ENCODE peak calls at places on chromosomes 13 and 19, in eight cellular contexts. M is HFF-Myc, P is lower leg skin, I is psoas muscle, N is A549, D is mammary epithelial cell, O is RWPE2, R is suprapubic skin. S is an unnamed sample.

GRCh38 chr19:4057913-4058695 is 8.6 kb downstream of the ZBTB7A start:
- DNase-seq in M (peak), P (peak), I (peak), N (peak), D (peak), O (peak), R (peak), S (no peak)

GRCh38 chr13:29077051-29077813 is 257.1 kb downstream of the MTUS2 start:
- DNase-seq in M (no peak), P (no peak), I (no peak), N (no peak), D (no peak), O (no peak), R (no peak), S (no peak)

GRCh38 chr13:48000559-48001126 is 430 bp downstream of the SUCLA2 start:
- DNase-seq in M (no peak), P (no peak), I (no peak), N (peak), D (peak), O (no peak), R (no peak), S (peak)

GRCh38 chr13:108346376-108346775 is 76.9 kb downstream of the TNFSF13B start:
- DNase-seq in M (no peak), P (no peak), I (no peak), N (no peak), D (no peak), O (no peak), R (no peak), S (no peak)

GRCh38 chr19:35211545-35212230 is 16.9 kb downstream of the FAM187B start:
- DNase-seq in M (no peak), P (peak), I (peak), N (no peak), D (no peak), O (no peak), R (peak), S (no peak)

GRCh38 chr13:21759911-21760310 is 89.0 kb downstream of the FGF9 start:
- DNase-seq in M (no peak), P (no peak), I (no peak), N (no peak), D (no peak), O (no peak), R (no peak), S (no peak)

GRCh38 chr19:35266904-35267817 is 1.6 kb upstream of the USF2 start:
- DNase-seq in M (no peak), P (peak), I (peak), N (peak), D (no peak), O (peak), R (peak), S (peak)

GRCh38 chr19:47511128-47511517 is 3.7 kb downstream of the NAPA start:
- DNase-seq in M (no peak), P (no peak), I (peak), N (no peak), D (no peak), O (no peak), R (no peak), S (no peak)

GRCh38 chr13:34805347-34805746 is 136.7 kb upstream of the NBEA start:
- DNase-seq in M (no peak), P (no peak), I (no peak), N (no peak), D (no peak), O (no peak), R (no peak), S (no peak)

GRCh38 chr19:55146078-55146647 is 2.8 kb downstream of the TNNT1 start:
- DNase-seq in M (no peak), P (no peak), I (no peak), N (peak), D (peak), O (no peak), R (no peak), S (no peak)

GRCh38 chr13:32905864-32906180 is 110.4 kb upstream of the KL start:
- DNase-seq in M (no peak), P (no peak), I (no peak), N (no peak), D (no peak), O (no peak), R (no peak), S (no peak)

GRCh38 chr19:40908981-40909380 is 26.9 kb upstream of the CYP2A7 start:
- DNase-seq in M (no peak), P (no peak), I (no peak), N (no peak), D (no peak), O (no peak), R (no peak), S (no peak)

GRCh38 chr19:50147462-50148423 is 15.3 kb downstream of the IZUMO2 start:
- DNase-seq in M (peak), P (peak), I (peak), N (peak), D (peak), O (peak), R (peak), S (peak)

GRCh38 chr19:50678323-50678722 is 29.1 kb downstream of the C19orf81 start:
- DNase-seq in M (no peak), P (no peak), I (no peak), N (no peak), D (no peak), O (no peak), R (no peak), S (no peak)

GRCh38 chr13:36543671-36544070 is 111.4 kb downstream of the CCNA1 start:
- DNase-seq in M (no peak), P (no peak), I (no peak), N (no peak), D (no peak), O (no peak), R (no peak), S (no peak)

GRCh38 chr13:38766799-38767198 is 79.9 kb downstream of the FREM2 start:
- DNase-seq in M (no peak), P (no peak), I (no peak), N (no peak), D (peak), O (no peak), R (no peak), S (no peak)

GRCh38 chr13:75508002-75508548 is 26.1 kb upstream of the TBC1D4 start:
- DNase-seq in M (no peak), P (no peak), I (no peak), N (no peak), D (no peak), O (no peak), R (no peak), S (no peak)

GRCh38 chr13:32267836-32268439 is 47.2 kb downstream of the ZAR1L start:
- DNase-seq in M (no peak), P (no peak), I (no peak), N (no peak), D (peak), O (no peak), R (no peak), S (no peak)

GRCh38 chr13:95301947-95302386 is 716 bp upstream of the ABCC4 start:
- DNase-seq in M (no peak), P (no peak), I (no peak), N (no peak), D (no peak), O (no peak), R (no peak), S (no peak)

GRCh38 chr19:29117926-29118325 is 95.0 kb downstream of the UQCRFS1 start:
- DNase-seq in M (no peak), P (no peak), I (no peak), N (no peak), D (no peak), O (no peak), R (no peak), S (no peak)

GRCh38 chr13:37138169-37138568 is 32.7 kb upstream of the CSNK1A1L start:
- DNase-seq in M (no peak), P (no peak), I (no peak), N (peak), D (peak), O (no peak), R (no peak), S (no peak)

GRCh38 chr13:26585136-26585535 is 27.7 kb downstream of the WASF3 start:
- DNase-seq in M (no peak), P (no peak), I (no peak), N (no peak), D (no peak), O (no peak), R (no peak), S (no peak)

GRCh38 chr13:112638157-112638750 is 50.3 kb upstream of the TUBGCP3 start:
- DNase-seq in M (no peak), P (no peak), I (no peak), N (no peak), D (no peak), O (no peak), R (no peak), S (no peak)

GRCh38 chr19:1817553-1818179 is 5.6 kb upstream of the ATP8B3 start:
- DNase-seq in M (no peak), P (no peak), I (no peak), N (no peak), D (no peak), O (no peak), R (no peak), S (no peak)

GRCh38 chr19:1814833-1815604 is 2.9 kb upstream of the ATP8B3 start:
- DNase-seq in M (no peak), P (no peak), I (no peak), N (no peak), D (no peak), O (no peak), R (no peak), S (no peak)

GRCh38 chr19:1818549-1819195 is 6.6 kb upstream of the ATP8B3 start:
- DNase-seq in M (no peak), P (no peak), I (no peak), N (no peak), D (no peak), O (no peak), R (no peak), S (no peak)

GRCh38 chr19:1815605-1816529 is 3.8 kb upstream of the ATP8B3 start:
- DNase-seq in M (no peak), P (no peak), I (no peak), N (no peak), D (no peak), O (no peak), R (no peak), S (no peak)

GRCh38 chr19:1816530-1817298 is 4.6 kb upstream of the ATP8B3 start:
- DNase-seq in M (no peak), P (no peak), I (no peak), N (no peak), D (no peak), O (no peak), R (no peak), S (no peak)
- TF ChIP-seq CTCF in M (no peak), P (no peak), I (no peak), N (no peak), D (no peak), O (no peak), R (no peak), S (no peak)

GRCh38 chr19:12496480-12496879 is 11.9 kb upstream of the ZNF709 start:
- DNase-seq in M (no peak), P (no peak), I (no peak), N (no peak), D (no peak), O (no peak), R (no peak), S (no peak)

GRCh38 chr19:12494260-12494860 is 9.7 kb upstream of the ZNF709 start:
- DNase-seq in M (no peak), P (no peak), I (no peak), N (no peak), D (no peak), O (no peak), R (no peak), S (no peak)

GRCh38 chr19:12497032-12497431 is 12.4 kb upstream of the ZNF709 start:
- DNase-seq in M (no peak), P (no peak), I (no peak), N (no peak), D (no peak), O (no peak), R (no peak), S (no peak)

DNA sequence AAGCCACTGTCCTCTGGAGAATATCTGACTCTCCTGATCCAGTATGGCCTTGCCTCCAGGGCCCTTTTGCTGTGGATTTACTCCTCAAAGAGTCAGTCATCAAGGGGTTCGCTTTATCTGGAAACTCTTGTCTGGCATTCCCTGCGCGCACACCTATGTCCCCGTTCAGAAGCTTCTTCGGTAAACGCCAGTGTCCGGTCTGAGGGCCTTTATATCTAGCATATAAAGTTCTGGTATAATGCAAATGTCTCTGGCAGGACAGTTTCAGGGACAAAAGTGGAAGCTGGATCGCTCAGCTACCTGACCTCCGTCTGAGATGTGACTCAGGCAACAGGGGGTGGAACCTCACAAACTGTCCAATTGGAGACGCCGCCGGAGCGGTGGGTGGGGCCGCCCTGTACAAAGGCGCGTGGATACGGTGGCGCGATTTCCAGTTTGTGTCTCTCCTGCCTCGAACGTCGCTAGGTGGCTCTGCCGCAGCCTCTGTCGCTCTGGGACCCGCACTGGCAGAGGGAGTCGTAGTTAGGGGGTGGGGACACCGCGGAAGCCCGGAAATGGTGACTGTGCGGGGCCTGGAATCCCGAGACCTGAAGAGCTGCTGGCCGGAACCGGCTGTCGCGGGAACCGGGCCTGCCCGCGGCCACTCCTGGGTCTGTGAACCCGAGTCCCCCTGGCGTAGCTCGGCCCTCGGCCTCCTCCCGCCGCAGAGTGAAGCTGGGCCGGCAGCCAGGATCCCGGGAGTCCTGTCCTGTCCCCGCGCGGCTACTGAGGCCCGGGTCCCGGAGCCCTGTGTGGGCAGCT is 10.6 kb upstream of the ZNF709 start:
- DNase-seq in M (peak), P (peak), I (peak), N (peak), D (peak), O (peak), R (peak), S (peak)
- TF ChIP-seq CTCF in M (peak), P (no peak), I (peak), N (no peak), D (no peak), O (peak), R (peak), S (no peak)

GRCh38 chr13:23175920-23176319 is 4.9 kb upstream of the SGCG start:
- DNase-seq in M (no peak), P (no peak), I (no peak), N (no peak), D (no peak), O (no peak), R (no peak), S (no peak)
- TF ChIP-seq CTCF in M (no peak), P (no peak), I (peak), N (peak), D (peak), O (peak), R (no peak), S (peak)

GRCh38 chr13:72781461-72782439 is at the start of the genes DIS3 and PIBF1:
- DNase-seq in M (peak), P (peak), I (peak), N (peak), D (peak), O (peak), R (peak), S (peak)
- TF ChIP-seq CTCF in M (no peak), P (no peak), I (no peak), N (no peak), D (no peak), O (no peak), R (no peak), S (no peak)

DNA sequence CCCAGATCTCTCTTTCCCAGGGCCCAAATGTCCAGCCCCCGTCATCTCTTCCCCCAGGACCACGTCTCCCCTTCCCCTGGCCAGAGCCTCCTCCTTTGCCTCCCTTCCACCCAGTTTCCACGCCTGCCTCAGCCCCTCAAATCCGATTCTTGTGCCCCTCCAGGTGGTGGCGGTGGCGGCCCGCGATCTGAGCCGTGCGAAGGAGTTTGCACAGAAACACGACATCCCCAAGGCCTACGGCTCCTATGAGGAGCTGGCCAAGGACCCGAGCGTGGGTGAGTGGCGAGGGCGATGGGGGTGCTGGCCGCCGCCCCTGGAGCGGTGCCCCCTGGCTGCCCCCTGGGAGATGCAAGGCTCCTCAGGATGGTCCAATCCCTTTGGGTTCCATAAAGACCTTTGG is 1.3 kb downstream of the DHDH start:
- DNase-seq in M (no peak), P (no peak), I (no peak), N (no peak), D (no peak), O (no peak), R (no peak), S (no peak)
- TF ChIP-seq CTCF in M (no peak), P (no peak), I (no peak), N (no peak), D (no peak), O (no peak), R (no peak), S (no peak)

DNA sequence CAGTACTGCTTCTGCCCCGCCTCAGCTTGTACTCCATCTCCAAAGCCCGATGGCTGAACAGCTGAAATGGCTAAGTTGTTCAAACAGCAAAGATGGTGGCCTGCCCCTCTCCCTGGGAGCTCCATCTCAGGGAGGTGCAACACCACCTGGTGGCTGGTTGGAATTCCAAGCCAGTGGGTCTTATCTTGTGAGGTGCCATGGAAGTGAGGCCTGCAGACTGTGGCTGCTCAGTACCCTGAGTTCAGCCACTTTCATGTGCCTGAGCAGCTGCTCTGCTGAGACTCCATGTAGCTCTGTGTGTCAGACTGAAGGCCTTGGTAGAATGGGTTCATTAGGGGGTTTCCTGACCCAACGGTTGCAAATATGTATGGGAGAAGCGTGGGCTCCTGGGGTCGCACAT is 67.3 kb upstream of the SPRY2 start:
- DNase-seq in M (no peak), P (no peak), I (no peak), N (peak), D (no peak), O (no peak), R (no peak), S (no peak)
- TF ChIP-seq CTCF in M (no peak), P (no peak), I (no peak), N (no peak), D (peak), O (no peak), R (no peak), S (no peak)

GRCh38 chr19:53808710-53809125 is 15.4 kb downstream of the NLRP12 start:
- DNase-seq in M (peak), P (no peak), I (no peak), N (peak), D (peak), O (no peak), R (no peak), S (no peak)
- TF ChIP-seq CTCF in M (peak), P (no peak), I (no peak), N (peak), D (peak), O (peak), R (no peak), S (peak)

GRCh38 chr19:45767410-45767880 is 1.6 kb downstream of the SIX5 start:
- DNase-seq in M (no peak), P (peak), I (peak), N (peak), D (peak), O (no peak), R (peak), S (peak)
- TF ChIP-seq CTCF in M (no peak), P (no peak), I (no peak), N (no peak), D (no peak), O (no peak), R (no peak), S (no peak)

GRCh38 chr19:37317403-37318209 is 53.3 kb upstream of the ZNF527 start:
- DNase-seq in M (peak), P (peak), I (peak), N (peak), D (peak), O (peak), R (peak), S (peak)
- TF ChIP-seq CTCF in M (no peak), P (no peak), I (peak), N (peak), D (no peak), O (peak), R (peak), S (no peak)

GRCh38 chr19:42249149-42249750 is 5.7 kb downstream of the ERF start:
- DNase-seq in M (no peak), P (no peak), I (no peak), N (no peak), D (no peak), O (no peak), R (peak), S (no peak)

GRCh38 chr19:42250249-42250665 is 4.7 kb downstream of the ERF start:
- DNase-seq in M (no peak), P (peak), I (peak), N (no peak), D (no peak), O (no peak), R (peak), S (no peak)

GRCh38 chr19:42249769-42250168 is 5.2 kb downstream of the ERF start:
- DNase-seq in M (no peak), P (no peak), I (no peak), N (no peak), D (no peak), O (no peak), R (no peak), S (no peak)

GRCh38 chr19:42251572-42251990 is 3.3 kb downstream of the ERF start:
- DNase-seq in M (no peak), P (no peak), I (no peak), N (peak), D (no peak), O (no peak), R (no peak), S (no peak)

GRCh38 chr19:42250666-42251531 is 4.0 kb downstream of the ERF start:
- DNase-seq in M (no peak), P (peak), I (no peak), N (no peak), D (no peak), O (no peak), R (peak), S (no peak)
- TF ChIP-seq CTCF in M (no peak), P (no peak), I (no peak), N (no peak), D (no peak), O (no peak), R (no peak), S (no peak)